ENCODE peak calls at places on chromosomes 12 and 14, in eight cellular contexts. C is RWPE2; T is PC-9; E is stomach; U is hepatocyte; K is suprapubic skin; M is CD4-positive, alpha-beta T cell; F is GM06990. X is an unnamed sample. For H3K27me3, the result is how much of the 10 kb centered on the place peaks cover.

GRCh38 chr12:118418385-118419057 is 42.2 kb downstream of the SUDS3 start:
- DNase-seq in U (no peak), M (no peak), F (no peak), K (no peak), T (no peak), E (no peak), C (no peak), X (no peak)

GRCh38 chr12:97148941-97149559 is 242.0 kb downstream of the NEDD1 start:
- DNase-seq in E (peak), C (no peak), T (peak), M (peak), K (no peak), F (peak), U (peak), X (no peak)

GRCh38 chr12:117125275-117125613 is 26.0 kb upstream of the TESC start:
- DNase-seq in E (no peak), C (no peak), U (peak), K (no peak), M (no peak), F (no peak), T (no peak), X (no peak)

GRCh38 chr14:44700184-44700583 is 193.1 kb upstream of the FSCB start:
- DNase-seq in U (peak), M (no peak), E (no peak), K (no peak), F (no peak), T (no peak), C (no peak), X (peak)

GRCh38 chr12:98074286-98074685 is 441.1 kb upstream of the TMPO start:
- DNase-seq in T (no peak), E (no peak), C (no peak), M (no peak), U (no peak), F (no peak), K (no peak), X (no peak)

GRCh38 chr12:5577239-5577638 is 145.3 kb downstream of the NTF3 start:
- DNase-seq in K (no peak), F (no peak), E (no peak), M (no peak), U (no peak), T (no peak), C (no peak), X (no peak)

GRCh38 chr12:48883305-48884171 is 17.9 kb upstream of the RND1 start:
- DNase-seq in E (peak), U (peak), M (no peak), K (no peak), T (peak), C (no peak), F (no peak), X (no peak)

GRCh38 chr12:88715673-88716072 is 135.4 kb upstream of the KITLG start:
- DNase-seq in E (no peak), F (no peak), U (no peak), K (no peak), T (no peak), M (no peak), C (no peak), X (no peak)

GRCh38 chr12:82398883-82399282 is 40.6 kb downstream of the METTL25 start:
- DNase-seq in F (no peak), M (no peak), T (no peak), C (no peak), K (no peak), U (no peak), E (no peak), X (no peak)

GRCh38 chr12:106945261-106945851 is 10.4 kb upstream of the TMEM263 start:
- DNase-seq in F (no peak), C (no peak), U (no peak), M (no peak), E (no peak), T (no peak), K (no peak), X (no peak)

GRCh38 chr12:22255097-22255496 is 79.4 kb downstream of the ST8SIA1 start:
- DNase-seq in C (no peak), F (no peak), T (no peak), E (no peak), M (no peak), K (no peak), U (peak), X (no peak)

GRCh38 chr12:75525263-75525662 is 13.9 kb upstream of the KRR1 start:
- DNase-seq in E (no peak), T (no peak), M (no peak), F (no peak), K (no peak), C (no peak), U (no peak), X (no peak)

GRCh38 chr12:2982361-2982760 is 23.2 kb downstream of the TEAD4 start:
- DNase-seq in C (no peak), F (no peak), T (no peak), E (no peak), M (no peak), U (no peak), K (no peak), X (no peak)

GRCh38 chr14:51507556-51508511 is 143.9 kb upstream of the FRMD6 start:
- DNase-seq in C (no peak), E (no peak), U (peak), T (no peak), K (peak), M (no peak), F (no peak), X (no peak)

GRCh38 chr12:64877363-64878004 is 53.0 kb downstream of the TBC1D30 start:
- DNase-seq in T (no peak), C (no peak), E (no peak), U (no peak), K (no peak), F (peak), M (no peak), X (no peak)

GRCh38 chr12:115481141-115481540 is 796.4 kb downstream of the MED13L start:
- DNase-seq in M (no peak), E (no peak), T (no peak), K (no peak), F (peak), U (no peak), C (no peak), X (no peak)

GRCh38 chr12:116333402-116333801 is 55.9 kb upstream of the MED13L start:
- DNase-seq in M (no peak), E (no peak), T (no peak), K (no peak), F (no peak), U (no peak), C (no peak), X (no peak)

GRCh38 chr12:117699575-117699974 is 269.2 kb downstream of the KSR2 start:
- DNase-seq in M (no peak), T (no peak), C (no peak), E (no peak), U (no peak), F (no peak), K (no peak), X (no peak)

GRCh38 chr12:55974308-55974724 is 438 bp downstream of the RAB5B start:
- DNase-seq in T (peak), U (peak), F (no peak), E (peak), K (no peak), C (no peak), M (peak), X (no peak)

GRCh38 chr12:132781938-132782337 is 20.3 kb upstream of the ANKLE2 start:
- DNase-seq in T (no peak), E (no peak), M (no peak), C (no peak), K (no peak), U (no peak), F (no peak), X (no peak)

GRCh38 chr12:70619471-70620152 is 17.6 kb downstream of the PTPRB start:
- DNase-seq in K (no peak), C (no peak), E (no peak), T (no peak), F (no peak), U (no peak), M (no peak), X (no peak)

GRCh38 chr12:124507188-124508109 is 60.0 kb downstream of the NCOR2 start:
- DNase-seq in K (no peak), T (no peak), U (peak), E (no peak), C (no peak), M (no peak), F (no peak), X (no peak)

GRCh38 chr12:93299262-93299846 is 78.4 kb upstream of the NUDT4 start:
- DNase-seq in U (no peak), M (no peak), F (no peak), T (no peak), C (no peak), E (no peak), K (no peak), X (no peak)

GRCh38 chr12:131133994-131134393 is 180.3 kb downstream of the ADGRD1 start:
- DNase-seq in T (no peak), F (no peak), E (no peak), U (no peak), C (no peak), K (no peak), M (no peak), X (no peak)

GRCh38 chr12:85794551-85794950 is 41.7 kb downstream of the RASSF9 start:
- DNase-seq in C (no peak), E (no peak), K (no peak), T (no peak), F (no peak), M (no peak), U (no peak), X (no peak)

GRCh38 chr14:53929871-53930685 is 26.5 kb downstream of the BMP4 start:
- DNase-seq in C (no peak), M (no peak), K (no peak), F (no peak), U (peak), E (no peak), T (peak), X (no peak)

GRCh38 chr12:114655934-114656697 is 27.9 kb downstream of the TBX3 start:
- DNase-seq in K (no peak), U (peak), M (no peak), E (no peak), T (no peak), C (no peak), F (no peak), X (peak)

GRCh38 chr12:84070311-84070710 is 842.3 kb downstream of the SLC6A15 start:
- DNase-seq in M (no peak), T (no peak), U (no peak), C (no peak), K (peak), F (no peak), E (no peak), X (peak)

GRCh38 chr14:54446201-54446693 is 5.1 kb upstream of the CNIH1 start:
- DNase-seq in C (peak), K (no peak), T (no peak), E (no peak), F (no peak), U (peak), M (no peak), X (no peak)

GRCh38 chr12:121513464-121514183 is 67.2 kb downstream of the KDM2B start:
- DNase-seq in F (peak), T (peak), M (no peak), E (peak), K (no peak), U (peak), C (no peak), X (no peak)

GRCh38 chr14:78921856-78922255 is 751.7 kb downstream of the NRXN3 start:
- DNase-seq in U (no peak), E (no peak), F (no peak), K (no peak), T (no peak), M (no peak), C (no peak), X (peak)

GRCh38 chr12:44847403-44847802 is 28.7 kb downstream of the NELL2 start:
- DNase-seq in E (no peak), T (no peak), F (peak), C (no peak), K (no peak), M (no peak), U (no peak), X (no peak)

GRCh38 chr12:100987552-100988277 is 193.1 kb downstream of the ANO4 start:
- DNase-seq in K (no peak), C (no peak), F (peak), M (no peak), T (peak), E (no peak), U (peak), X (peak)
- TF ChIP-seq CTCF in K (no peak), C (peak), F (peak), M (no peak), T (peak), E (no peak), U (peak), X (peak)

GRCh38 chr14:58942516-58942915 is 246.0 kb upstream of the DAAM1 start:
- DNase-seq in F (no peak), U (peak), C (no peak), K (no peak), M (no peak), T (no peak), E (no peak), X (no peak)
- H3K27me3 ChIP-seq in F (under half), U (under half), C (under half), K (under half), M (under half), T (under half), E (under half), X (under half)

DNA sequence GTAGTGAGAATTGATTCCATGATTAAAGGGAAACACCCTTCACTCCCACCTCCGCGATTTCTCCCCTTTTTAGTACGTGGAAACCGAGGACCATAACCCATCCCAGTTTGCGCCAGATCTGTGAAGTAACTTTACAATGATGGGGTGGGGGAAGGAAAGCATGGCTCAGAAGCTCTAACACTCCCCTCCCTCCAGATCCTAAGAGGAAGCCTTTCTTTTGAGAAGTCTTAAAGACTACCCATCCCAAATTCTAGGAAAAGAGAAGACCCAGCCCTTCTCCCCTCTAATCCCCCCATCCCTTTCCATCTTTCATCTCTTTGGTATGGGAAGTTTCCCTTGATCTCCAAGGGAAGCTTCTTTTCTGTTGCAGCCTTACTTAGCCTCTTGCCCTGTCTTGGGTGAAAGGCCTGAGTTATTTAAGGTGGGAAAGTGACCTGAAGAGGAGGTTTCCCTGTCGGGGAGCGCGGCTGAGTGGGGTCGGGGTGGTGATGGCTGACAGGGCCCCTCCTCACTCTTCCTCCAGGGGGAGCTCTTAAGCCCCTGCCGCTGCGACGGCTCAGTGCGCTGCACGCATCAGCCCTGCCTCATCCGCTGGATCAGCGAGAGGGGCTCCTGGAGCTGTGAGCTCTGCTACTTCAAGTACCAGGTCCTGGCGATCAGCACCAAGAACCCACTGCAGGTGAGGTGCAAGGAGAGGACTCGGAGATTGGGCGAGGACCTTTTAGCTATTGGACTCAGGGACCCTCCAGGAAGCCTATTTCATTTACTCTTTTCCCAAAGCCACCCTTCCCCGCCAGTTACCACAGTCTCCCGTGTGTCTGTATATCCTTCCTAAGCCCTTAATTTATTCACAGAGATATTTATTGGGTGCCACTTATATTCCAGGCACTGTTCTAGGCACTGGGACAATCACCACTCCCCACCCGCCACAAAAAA is 1.8 kb downstream of the MARCHF9 start:
- DNase-seq in F (peak), K (no peak), E (peak), M (peak), T (no peak), C (no peak), U (peak), X (no peak)
- TF ChIP-seq CTCF in F (peak), K (no peak), E (peak), M (peak), T (no peak), C (peak), U (peak), X (peak)

GRCh38 chr14:101506921-101507300 is 54.4 kb upstream of the DIO3 start:
- DNase-seq in M (no peak), F (no peak), U (no peak), T (no peak), K (peak), E (peak), C (peak), X (no peak)
- H3K27me3 ChIP-seq in M (under half), F (under half), U (under half), T (under half), K (under half), E (under half), C (under half), X (under half)

DNA sequence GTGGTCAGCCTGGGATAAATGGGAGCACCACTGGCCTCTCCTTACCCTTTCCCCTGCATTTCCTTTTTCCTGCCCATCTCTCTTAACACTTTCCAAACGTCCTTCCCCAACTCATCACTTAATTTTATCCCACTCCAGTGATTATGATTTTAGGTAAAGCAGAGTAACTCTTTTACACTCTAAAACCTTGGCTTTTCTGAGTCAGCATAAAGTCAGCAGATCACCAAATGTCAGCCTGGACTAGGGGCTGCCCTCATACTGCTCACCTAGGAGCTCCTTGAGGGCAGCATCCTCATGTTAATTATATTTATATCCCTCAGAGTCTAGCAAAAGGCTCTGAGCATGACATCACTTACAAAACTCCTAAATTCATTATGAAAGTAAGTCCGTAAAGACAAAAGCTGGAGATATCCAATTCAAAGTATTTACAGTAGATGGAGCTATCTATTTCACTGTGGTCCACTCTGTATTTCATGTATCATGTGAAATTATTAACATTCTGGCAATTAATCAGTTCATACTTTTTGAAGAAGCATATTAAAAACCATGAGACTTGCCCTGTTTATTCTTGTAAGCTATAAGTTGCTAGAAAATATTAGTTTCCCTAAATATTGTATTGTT is 17.0 kb upstream of the DICER1 start:
- DNase-seq in M (no peak), F (no peak), E (no peak), T (no peak), U (no peak), C (no peak), K (no peak), X (no peak)
- TF ChIP-seq CTCF in M (no peak), F (no peak), E (no peak), T (no peak), U (peak), C (peak), K (no peak), X (no peak)

X was measured in AG04450.